ENCODE peak calls at places on chromosomes 2 and 18, in six cellular contexts. P, A, Z, V, S and J are unnamed samples.

GRCh38 chr2:207725815-207726578 is 14.6 kb downstream of the CCNYL1 start:
- DNase-seq in P (peak), A (no peak), Z (no peak), V (no peak), S (no peak), J (no peak)

GRCh38 chr18:37537868-37538525 is 27.6 kb downstream of the CELF4 start:
- DNase-seq in P (peak), A (peak), Z (peak), V (peak), S (peak), J (peak)

GRCh38 chr2:15984367-15985255 is 44.3 kb downstream of the MYCN start:
- DNase-seq in P (no peak), A (peak), Z (no peak), V (peak), S (peak), J (peak)

GRCh38 chr2:155517362-155517761 is 815.2 kb downstream of the NR4A2 start:
- DNase-seq in P (no peak), A (no peak), Z (no peak), V (no peak), S (no peak), J (no peak)

GRCh38 chr2:145652546-145652945 is 1132.6 kb upstream of the ZEB2 start:
- DNase-seq in P (peak), A (no peak), Z (peak), V (no peak), S (no peak), J (peak)

GRCh38 chr2:184463102-184463865 is 135.0 kb upstream of the ZNF804A start:
- DNase-seq in P (no peak), A (no peak), Z (no peak), V (no peak), S (no peak), J (no peak)

GRCh38 chr2:203682688-203683130 is 23.7 kb upstream of the CD28 start:
- DNase-seq in P (peak), A (no peak), Z (peak), V (no peak), S (no peak), J (peak)

GRCh38 chr2:85248741-85249524 is 78.9 kb downstream of the TGOLN2 start:
- DNase-seq in P (peak), A (no peak), Z (peak), V (no peak), S (no peak), J (peak)

GRCh38 chr2:58903427-58903826 is 662.3 kb upstream of the FANCL start:
- DNase-seq in P (no peak), A (no peak), Z (no peak), V (no peak), S (no peak), J (no peak)

GRCh38 chr2:179850188-179850587 is 11.2 kb downstream of the ZNF385B start:
- DNase-seq in P (peak), A (no peak), Z (peak), V (no peak), S (no peak), J (no peak)

GRCh38 chr2:105888625-105889024 is 143.9 kb downstream of the NCK2 start:
- DNase-seq in P (no peak), A (no peak), Z (no peak), V (no peak), S (no peak), J (peak)

GRCh38 chr18:21656402-21656801 is 44.3 kb downstream of the SNRPD1 start:
- DNase-seq in P (peak), A (no peak), Z (peak), V (no peak), S (no peak), J (no peak)

GRCh38 chr2:176089843-176090395 is 2.6 kb upstream of the HOXD13 start:
- DNase-seq in P (no peak), A (no peak), Z (no peak), V (no peak), S (peak), J (no peak)

GRCh38 chr18:78688249-78688648 is 291.4 kb upstream of the SALL3 start:
- DNase-seq in P (no peak), A (no peak), Z (no peak), V (no peak), S (no peak), J (no peak)

GRCh38 chr2:172556284-172557033 is 569 bp downstream of the PDK1 start:
- DNase-seq in P (peak), A (peak), Z (peak), V (peak), S (peak), J (peak)

GRCh38 chr2:187566266-187566665 is 12.0 kb upstream of the TFPI start:
- DNase-seq in P (no peak), A (no peak), Z (no peak), V (no peak), S (no peak), J (peak)

GRCh38 chr2:69181806-69182427 is 168.9 kb downstream of the ANTXR1 start:
- DNase-seq in P (no peak), A (no peak), Z (no peak), V (no peak), S (no peak), J (no peak)

GRCh38 chr2:205785507-205786222 is 103.4 kb downstream of the NRP2 start:
- DNase-seq in P (no peak), A (no peak), Z (peak), V (no peak), S (no peak), J (no peak)

GRCh38 chr18:49569701-49570100 is 7.8 kb downstream of the LIPG start:
- DNase-seq in P (no peak), A (no peak), Z (no peak), V (no peak), S (no peak), J (no peak)

GRCh38 chr2:230723363-230723762 is 10.7 kb downstream of the CAB39 start:
- DNase-seq in P (no peak), A (no peak), Z (no peak), V (no peak), S (no peak), J (peak)

GRCh38 chr2:169452080-169452479 is 27.2 kb upstream of the BBS5 start:
- DNase-seq in P (peak), A (no peak), Z (peak), V (peak), S (no peak), J (peak)

GRCh38 chr18:46407471-46408166 is 249.4 kb downstream of the LOXHD1 start:
- DNase-seq in P (peak), A (no peak), Z (peak), V (no peak), S (no peak), J (no peak)

GRCh38 chr2:199424160-199424559 is 33.6 kb downstream of the SATB2 start:
- DNase-seq in P (peak), A (no peak), Z (no peak), V (no peak), S (no peak), J (no peak)

GRCh38 chr2:222796413-222797103 is 64.3 kb upstream of the ACSL3 start:
- DNase-seq in P (peak), A (no peak), Z (peak), V (no peak), S (no peak), J (peak)

GRCh38 chr2:118842687-118843491 is 4.6 kb downstream of the EN1 start:
- DNase-seq in P (no peak), A (peak), Z (no peak), V (peak), S (no peak), J (peak)

GRCh38 chr18:23451491-23451890 is 1.6 kb upstream of the RIOK3 start:
- DNase-seq in P (no peak), A (no peak), Z (no peak), V (no peak), S (no peak), J (no peak)

GRCh38 chr2:162694255-162694654 is 144.3 kb downstream of the KCNH7 start:
- DNase-seq in P (no peak), A (no peak), Z (no peak), V (no peak), S (no peak), J (no peak)

GRCh38 chr2:113167115-113167932 is 6.4 kb upstream of the PSD4 start:
- DNase-seq in P (no peak), A (no peak), Z (no peak), V (no peak), S (peak), J (no peak)

GRCh38 chr18:34929336-34929780 is 111.9 kb upstream of the MAPRE2 start:
- DNase-seq in P (peak), A (no peak), Z (peak), V (no peak), S (no peak), J (peak)

GRCh38 chr2:230893881-230894781 is 29.4 kb downstream of the ITM2C start:
- DNase-seq in P (no peak), A (no peak), Z (no peak), V (no peak), S (no peak), J (no peak)

GRCh38 chr2:129699781-129700573 is 279.5 kb upstream of the RAB6C start:
- DNase-seq in P (no peak), A (no peak), Z (no peak), V (no peak), S (no peak), J (no peak)

GRCh38 chr2:240252872-240253511 is 112.5 kb upstream of the OTOS start:
- DNase-seq in P (no peak), A (no peak), Z (no peak), V (no peak), S (no peak), J (no peak)

GRCh38 chr2:38245114-38245641 is 131.9 kb downstream of the ATL2 start:
- DNase-seq in P (peak), A (no peak), Z (peak), V (no peak), S (no peak), J (peak)

GRCh38 chr2:201860541-201861154 is 54.3 kb downstream of the CDK15 start:
- DNase-seq in P (peak), A (peak), Z (peak), V (peak), S (no peak), J (peak)

GRCh38 chr2:232522014-232522854 is 2.0 kb downstream of the PRSS56 start:
- DNase-seq in P (peak), A (peak), Z (no peak), V (no peak), S (peak), J (no peak)

GRCh38 chr2:36655456-36655855 is 41.1 kb upstream of the VIT start:
- DNase-seq in P (peak), A (no peak), Z (peak), V (no peak), S (no peak), J (no peak)

GRCh38 chr2:96802721-96803120 is 13.3 kb upstream of the CNNM3 start:
- DNase-seq in P (no peak), A (no peak), Z (no peak), V (no peak), S (no peak), J (no peak)

GRCh38 chr2:33134086-33134763 is 187.5 kb downstream of the LTBP1 start:
- DNase-seq in P (peak), A (no peak), Z (peak), V (peak), S (no peak), J (no peak)

GRCh38 chr18:54532222-54532621 is 58.8 kb upstream of the DYNAP start:
- DNase-seq in P (no peak), A (peak), Z (no peak), V (no peak), S (peak), J (peak)
- H2BK120ac ChIP-seq in P (no peak), A (no peak), Z (no peak), V (no peak), S (peak), J (no peak)

GRCh38 chr18:69161383-69162028 is 239.2 kb upstream of the DOK6 start:
- DNase-seq in P (peak), A (no peak), Z (peak), V (peak), S (no peak), J (peak)
- H2BK120ac ChIP-seq in P (no peak), A (no peak), Z (peak), V (no peak), S (no peak), J (no peak)

GRCh38 chr2:102061962-102062795 is 70.4 kb downstream of the IL1R2 start:
- DNase-seq in P (peak), A (no peak), Z (peak), V (no peak), S (no peak), J (no peak)
- H2BK120ac ChIP-seq in P (peak), A (no peak), Z (peak), V (no peak), S (no peak), J (no peak)

GRCh38 chr2:208982831-208983230 is 441.0 kb upstream of the MAP2 start:
- DNase-seq in P (no peak), A (no peak), Z (no peak), V (no peak), S (no peak), J (no peak)

GRCh38 chr2:208983476-208983875 is 440.4 kb upstream of the MAP2 start:
- DNase-seq in P (no peak), A (no peak), Z (no peak), V (no peak), S (no peak), J (peak)

GRCh38 chr2:208980321-208980720 is 443.5 kb upstream of the MAP2 start:
- DNase-seq in P (no peak), A (no peak), Z (no peak), V (no peak), S (no peak), J (no peak)

GRCh38 chr2:208984376-208985100 is 439.3 kb upstream of the MAP2 start:
- DNase-seq in P (no peak), A (no peak), Z (no peak), V (no peak), S (no peak), J (no peak)

GRCh38 chr2:208985644-208986043 is 438.2 kb upstream of the MAP2 start:
- DNase-seq in P (no peak), A (no peak), Z (no peak), V (no peak), S (no peak), J (peak)
- H2BK120ac ChIP-seq in P (no peak), A (no peak), Z (no peak), V (no peak), S (no peak), J (no peak)

DNA sequence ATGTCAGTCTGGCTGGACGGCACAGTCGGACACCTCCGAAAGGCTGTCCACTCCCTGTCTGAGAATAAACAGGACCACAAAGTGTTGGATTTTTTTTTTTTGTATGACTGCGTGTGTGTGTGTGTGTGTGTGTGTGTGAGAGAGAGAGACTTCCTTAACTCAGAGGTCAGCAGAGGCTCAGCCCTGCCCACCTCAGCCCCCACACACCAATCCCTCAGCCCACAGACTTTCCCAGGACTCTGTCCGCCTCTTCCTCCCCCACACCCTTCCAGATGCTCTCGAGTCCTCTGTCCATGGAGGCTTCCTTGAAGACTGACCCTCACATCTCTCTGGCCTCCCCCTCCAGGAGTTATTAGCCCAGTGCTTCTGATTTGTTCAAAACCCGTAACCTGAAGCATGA is 147.3 kb downstream of the BCL11A start:
- DNase-seq in P (no peak), A (no peak), Z (no peak), V (no peak), S (no peak), J (no peak)
- H2BK120ac ChIP-seq in P (no peak), A (no peak), Z (no peak), V (no peak), S (no peak), J (no peak)